ENCODE peak calls at places on chromosomes 4 and X, in eight cellular contexts. N is upper lobe of left lung, W is heart left ventricle, G is A549, M is adrenal gland, O is sigmoid colon, Q is endothelial cell of umbilical vein, I is ovary. S is an unnamed sample.

GRCh38 chr4:73103799-73104503 is 34.4 kb upstream of the COX18 start:
- DNase-seq in G (no peak), Q (no peak), W (no peak), N (no peak), I (no peak), M (no peak), O (no peak), S (no peak)

GRCh38 chr4:18057821-18058533 is 36.4 kb upstream of the LCORL start:
- DNase-seq in O (no peak), I (no peak), N (no peak), Q (no peak), M (no peak), G (no peak), W (no peak), S (no peak)

GRCh38 chr4:53847935-53848334 is 216.5 kb downstream of the CHIC2 start:
- DNase-seq in G (no peak), N (no peak), O (no peak), M (no peak), I (no peak), Q (no peak), W (no peak), S (no peak)

GRCh38 chr4:128707864-128708263 is 101.6 kb upstream of the JADE1 start:
- DNase-seq in I (no peak), G (no peak), M (no peak), N (no peak), W (no peak), Q (no peak), O (no peak), S (no peak)

GRCh38 chr4:176775326-176775725 is 17.4 kb downstream of the VEGFC start:
- DNase-seq in W (no peak), G (no peak), M (no peak), Q (no peak), I (no peak), N (no peak), O (no peak), S (no peak)

GRCh38 chr4:107951551-107951950 is 20.2 kb downstream of the CYP2U1 start:
- DNase-seq in Q (no peak), G (no peak), W (no peak), M (no peak), I (no peak), O (no peak), N (no peak), S (no peak)

GRCh38 chr4:21765810-21766407 is 182.7 kb downstream of the KCNIP4 start:
- DNase-seq in I (no peak), O (no peak), G (peak), M (peak), W (no peak), N (no peak), Q (peak), S (no peak)

GRCh38 chrX:17591741-17592110 is 145.6 kb upstream of the SCML1 start:
- DNase-seq in G (no peak), Q (peak), M (no peak), O (no peak), N (no peak), W (no peak), I (no peak), S (no peak)

GRCh38 chr4:139768913-139769312 is 103.3 kb downstream of the MGST2 start:
- DNase-seq in I (no peak), G (no peak), N (no peak), Q (no peak), W (no peak), M (no peak), O (no peak), S (no peak)

GRCh38 chrX:15314472-15314871 is 968 bp downstream of the ASB11 start:
- DNase-seq in G (no peak), M (no peak), W (no peak), N (no peak), I (no peak), Q (no peak), O (no peak), S (no peak)

GRCh38 chrX:15319075-15319474 is 3.6 kb upstream of the ASB11 start:
- DNase-seq in I (no peak), W (no peak), Q (no peak), O (no peak), M (no peak), G (no peak), N (no peak), S (no peak)

GRCh38 chrX:15320297-15320696 is 4.9 kb upstream of the ASB11 start:
- DNase-seq in M (no peak), Q (no peak), O (no peak), I (no peak), G (no peak), N (no peak), W (no peak), S (no peak)

GRCh38 chrX:15311119-15311518 is 4.3 kb downstream of the ASB11 start:
- DNase-seq in Q (no peak), N (no peak), W (no peak), G (no peak), M (no peak), O (no peak), I (no peak), S (no peak)

GRCh38 chrX:15315509-15315908 is at the start of gene ASB11:
- DNase-seq in O (no peak), Q (no peak), W (no peak), I (no peak), N (no peak), M (no peak), G (no peak), S (no peak)
- H3K27ac ChIP-seq in O (no peak), Q (no peak), W (peak), I (no peak), N (no peak), M (no peak), G (no peak), S (no peak)

GRCh38 chrX:46549914-46550313 is 4.7 kb upstream of the ZNF674 start:
- DNase-seq in M (no peak), W (no peak), N (no peak), I (no peak), G (no peak), O (no peak), Q (no peak), S (no peak)

GRCh38 chrX:46547857-46548256 is 2.6 kb upstream of the ZNF674 start:
- DNase-seq in Q (peak), N (no peak), O (no peak), M (no peak), I (no peak), G (no peak), W (no peak), S (no peak)

GRCh38 chrX:46543441-46543840 is 1.8 kb downstream of the ZNF674 start:
- DNase-seq in W (no peak), I (no peak), M (no peak), O (no peak), G (no peak), Q (no peak), N (no peak), S (no peak)

DNA sequence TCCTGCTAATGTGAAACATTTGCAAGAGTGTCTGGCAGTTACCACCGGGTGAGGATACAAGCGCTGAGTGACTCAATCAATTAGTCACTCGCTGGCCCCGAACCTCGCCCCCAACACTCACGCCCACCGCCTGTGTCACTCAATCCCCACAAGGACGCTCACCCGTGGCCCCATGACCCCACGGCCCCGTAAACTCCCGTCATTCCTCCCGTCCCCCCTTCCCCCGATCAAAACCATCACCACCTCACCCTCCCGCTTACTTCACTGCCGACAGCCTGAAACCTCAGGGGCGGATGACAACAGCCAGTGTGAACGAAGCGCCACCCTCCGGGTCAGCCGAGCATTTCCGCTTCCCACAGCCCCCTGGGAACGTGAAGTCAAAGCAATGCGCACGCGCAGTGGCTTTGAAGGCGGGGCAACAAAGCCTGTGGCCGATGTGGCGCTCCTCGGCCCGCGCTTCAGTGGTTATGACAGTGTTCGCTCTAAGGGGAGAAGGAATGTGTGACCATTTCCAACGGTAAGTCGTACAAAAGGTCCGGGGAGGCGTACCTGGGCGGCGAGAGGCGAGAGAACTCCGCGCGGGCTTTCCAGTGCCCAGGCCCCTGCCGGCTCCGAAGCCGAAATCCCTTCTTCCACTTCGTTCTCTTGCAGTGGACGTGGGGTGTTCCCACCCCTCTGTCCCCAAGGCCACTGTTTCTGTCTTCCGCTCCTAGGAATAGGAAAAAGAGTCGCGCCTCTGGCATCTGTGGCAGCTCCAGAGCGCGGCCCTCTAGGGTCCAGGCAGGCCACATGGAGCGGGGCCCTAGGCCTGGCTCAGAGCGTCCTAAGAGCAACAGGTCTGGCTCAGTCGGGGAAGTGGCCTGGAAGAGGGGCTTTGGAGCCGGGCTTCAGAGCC is at the start of gene ZNF674:
- DNase-seq in W (peak), N (peak), O (peak), M (peak), Q (peak), G (peak), I (peak), S (peak)
- TF ChIP-seq POLR2A in W (peak), N (no peak), O (no peak), M (no peak), Q (peak), G (peak), I (peak), S (peak)

DNA sequence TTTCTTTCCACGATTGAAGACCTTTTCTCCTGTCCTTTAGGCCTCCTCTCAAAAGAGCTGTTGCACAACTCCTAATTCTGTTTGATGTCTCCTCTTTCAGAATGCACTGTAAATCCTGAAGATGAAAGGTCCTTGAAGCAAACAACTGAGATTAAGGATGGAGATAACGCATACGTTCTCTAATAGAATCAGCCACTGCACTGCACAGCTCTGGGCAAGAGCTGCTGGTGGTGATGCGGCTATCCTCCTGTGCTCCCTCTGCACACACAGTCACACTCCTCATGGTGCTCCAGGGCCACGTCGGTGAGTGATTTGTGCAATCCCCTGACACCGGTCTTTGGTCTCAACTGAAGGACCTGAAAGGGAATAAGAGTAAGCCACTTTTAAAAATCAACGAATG is 208.7 kb downstream of the PDGFC start:
- DNase-seq in W (no peak), Q (no peak), M (peak), G (no peak), N (no peak), I (peak), O (peak), S (no peak)
- H3K27ac ChIP-seq in W (no peak), Q (no peak), M (no peak), G (no peak), N (no peak), I (no peak), O (no peak), S (no peak)

DNA sequence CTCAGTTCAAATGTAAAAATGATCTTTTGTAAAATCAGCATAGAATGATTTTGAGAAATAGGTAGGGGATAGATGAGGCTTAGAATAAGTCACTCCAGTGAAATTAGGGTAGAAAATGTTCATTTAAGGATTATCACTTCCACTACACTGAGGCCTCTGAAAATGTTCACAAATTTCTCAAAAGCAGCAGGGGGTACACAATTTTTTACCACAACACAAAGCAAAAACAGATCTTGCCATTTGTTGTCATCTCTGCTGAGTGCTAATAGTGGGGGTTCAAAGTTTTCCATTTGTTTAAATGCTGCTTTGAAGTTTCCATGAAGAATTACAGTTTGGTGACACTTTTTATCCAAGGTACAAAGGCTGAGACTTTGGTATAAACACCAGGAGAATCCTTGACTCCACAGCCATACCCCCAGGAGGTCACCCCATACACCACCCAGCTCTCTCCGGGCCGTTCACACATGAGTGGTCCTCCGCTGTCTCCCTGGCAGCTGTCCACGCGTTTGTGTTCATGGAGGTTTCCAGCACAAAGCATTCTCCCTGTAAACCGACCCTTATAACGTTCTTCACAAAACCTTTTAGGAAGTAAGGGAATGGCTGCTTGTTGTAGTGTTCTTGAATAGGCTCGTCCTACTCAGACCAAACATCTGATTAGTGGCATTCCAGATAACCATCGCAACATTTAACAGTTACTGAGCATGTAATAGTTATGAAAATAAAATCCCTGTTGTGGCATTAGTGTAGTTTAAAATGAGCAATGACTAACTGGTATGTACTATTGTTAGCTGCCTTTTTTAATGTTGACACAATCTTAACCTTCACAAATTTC is 71.0 kb downstream of the PRSS12 start:
- DNase-seq in I (peak), G (no peak), N (no peak), M (no peak), O (no peak), Q (peak), W (no peak), S (no peak)
- TF ChIP-seq POLR2A in I (no peak), G (no peak), N (no peak), M (no peak), O (no peak), Q (peak), W (no peak), S (no peak)